ENCODE peak calls at places on chromosome 3, in six cellular contexts. B is WERI-Rb-1, T is lower lobe of right lung, O is lower leg skin, J is RWPE1, L is lung. S is an unnamed sample.

GRCh38 chr3:58577269-58577821 is at the start of gene FAM107A:
- DNase-seq in O (peak), L (peak), B (no peak), T (no peak), J (no peak), S (no peak)

GRCh38 chr3:147838650-147839049 is 429.5 kb downstream of the ZIC1 start:
- DNase-seq in L (no peak), O (no peak), T (no peak), B (peak), J (no peak), S (no peak)

GRCh38 chr3:113211370-113212154 is at the start of gene BOC:
- DNase-seq in B (peak), T (peak), J (peak), L (no peak), O (no peak), S (no peak)

GRCh38 chr3:18049101-18049500 is 306.7 kb upstream of the TBC1D5 start:
- DNase-seq in B (no peak), L (no peak), T (no peak), J (no peak), O (no peak), S (no peak)

GRCh38 chr3:55017876-55018275 is 90.0 kb upstream of the LRTM1 start:
- DNase-seq in B (no peak), O (no peak), T (no peak), J (no peak), L (no peak), S (no peak)

GRCh38 chr3:12222765-12223485 is 64.2 kb upstream of the TIMP4 start:
- DNase-seq in B (no peak), O (no peak), J (peak), L (no peak), T (no peak), S (no peak)

GRCh38 chr3:130800829-130801228 is 54.2 kb upstream of the PIK3R4 start:
- DNase-seq in J (peak), T (no peak), L (no peak), O (no peak), B (no peak), S (no peak)

GRCh38 chr3:9916346-9916733 is 558 bp upstream of the IL17RC start:
- DNase-seq in J (no peak), T (no peak), B (peak), L (no peak), O (no peak), S (no peak)

GRCh38 chr3:18649666-18650363 is 224.7 kb upstream of the SATB1 start:
- DNase-seq in B (no peak), O (no peak), L (no peak), J (no peak), T (no peak), S (no peak)

GRCh38 chr3:55362206-55362960 is 124.7 kb downstream of the WNT5A start:
- DNase-seq in L (no peak), O (no peak), B (no peak), T (no peak), J (peak), S (no peak)

GRCh38 chr3:127174284-127174683 is 18.6 kb upstream of the PRR23E start:
- DNase-seq in O (no peak), L (no peak), T (no peak), J (no peak), B (no peak), S (no peak)

GRCh38 chr3:18428036-18428435 is 2.9 kb upstream of the SATB1 start:
- DNase-seq in T (no peak), L (no peak), O (no peak), J (no peak), B (no peak), S (no peak)

GRCh38 chr3:52934626-52935530 is 37.5 kb upstream of the STIMATE start:
- DNase-seq in L (peak), O (peak), T (no peak), J (peak), B (peak), S (no peak)

GRCh38 chr3:159762238-159762637 is 226.4 kb upstream of the IL12A start:
- DNase-seq in J (peak), B (no peak), O (no peak), L (no peak), T (no peak), S (no peak)

GRCh38 chr3:20539666-20540460 is 353.9 kb upstream of the SGO1 start:
- DNase-seq in J (no peak), B (peak), L (no peak), T (no peak), O (no peak), S (no peak)

GRCh38 chr3:139423232-139423631 is 33.8 kb upstream of the COPB2 start:
- DNase-seq in L (no peak), O (no peak), J (no peak), T (no peak), B (no peak), S (no peak)

GRCh38 chr3:185280572-185281365 is 26.9 kb upstream of the EHHADH start:
- DNase-seq in L (no peak), J (peak), O (no peak), T (no peak), B (no peak), S (no peak)

GRCh38 chr3:52227766-52228165 is 2.3 kb upstream of the TLR9 start:
- DNase-seq in B (no peak), T (no peak), J (no peak), O (no peak), L (no peak), S (no peak)

GRCh38 chr3:143070977-143071551 is 48.5 kb upstream of the CHST2 start:
- DNase-seq in T (no peak), J (peak), L (no peak), B (no peak), O (no peak), S (no peak)

GRCh38 chr3:140224307-140224706 is 289.3 kb downstream of the CLSTN2 start:
- DNase-seq in J (no peak), L (no peak), O (no peak), B (no peak), T (no peak), S (no peak)

GRCh38 chr3:150286390-150287147 is 121.5 kb upstream of the TSC22D2 start:
- DNase-seq in J (peak), T (no peak), L (no peak), O (no peak), B (peak), S (no peak)

GRCh38 chr3:139935071-139935865 is at the start of gene CLSTN2:
- DNase-seq in T (peak), B (peak), L (no peak), O (peak), J (peak), S (peak)

GRCh38 chr3:172040976-172041963 is 1.9 kb downstream of the FNDC3B start:
- DNase-seq in L (no peak), J (peak), B (no peak), O (no peak), T (no peak), S (no peak)

GRCh38 chr3:74624301-74624700 is 9.8 kb upstream of the CNTN3 start:
- DNase-seq in J (no peak), O (no peak), L (no peak), T (no peak), B (no peak), S (no peak)

GRCh38 chr3:29329986-29330514 is 49.2 kb downstream of the RBMS3 start:
- DNase-seq in B (no peak), O (no peak), J (no peak), T (no peak), L (no peak), S (no peak)

GRCh38 chr3:172993412-172993811 is 147.6 kb downstream of the SPATA16 start:
- DNase-seq in T (no peak), B (no peak), J (no peak), L (no peak), O (no peak), S (no peak)

GRCh38 chr3:37801966-37802365 is 59.7 kb upstream of the CTDSPL start:
- DNase-seq in O (no peak), T (no peak), L (no peak), B (no peak), J (no peak), S (no peak)

GRCh38 chr3:185732782-185733181 is 92.1 kb downstream of the IGF2BP2 start:
- DNase-seq in L (no peak), B (no peak), O (no peak), T (no peak), J (peak), S (no peak)

GRCh38 chr3:127964053-127964452 is 49.0 kb downstream of the KBTBD12 start:
- DNase-seq in T (no peak), O (no peak), L (peak), J (no peak), B (no peak), S (no peak)

GRCh38 chr3:161163297-161163696 is 57.8 kb upstream of the NMD3 start:
- DNase-seq in L (no peak), J (peak), B (no peak), O (no peak), T (no peak), S (no peak)

GRCh38 chr3:52437326-52438103 is 7.4 kb downstream of the SEMA3G start:
- DNase-seq in B (no peak), T (no peak), L (no peak), O (no peak), J (no peak), S (no peak)

GRCh38 chr3:71589132-71589531 is 5.6 kb upstream of the FOXP1 start:
- DNase-seq in J (no peak), T (no peak), L (no peak), O (no peak), B (no peak), S (no peak)

GRCh38 chr3:71585126-71585525 is 1.6 kb upstream of the FOXP1 start:
- DNase-seq in T (no peak), O (no peak), L (no peak), B (no peak), J (no peak), S (no peak)

GRCh38 chr3:71587958-71588357 is 4.4 kb upstream of the FOXP1 start:
- DNase-seq in T (no peak), L (no peak), O (no peak), B (no peak), J (no peak), S (no peak)

GRCh38 chr3:71585891-71586809 is 2.6 kb upstream of the FOXP1 start:
- DNase-seq in L (no peak), T (no peak), O (no peak), B (no peak), J (no peak), S (no peak)

DNA sequence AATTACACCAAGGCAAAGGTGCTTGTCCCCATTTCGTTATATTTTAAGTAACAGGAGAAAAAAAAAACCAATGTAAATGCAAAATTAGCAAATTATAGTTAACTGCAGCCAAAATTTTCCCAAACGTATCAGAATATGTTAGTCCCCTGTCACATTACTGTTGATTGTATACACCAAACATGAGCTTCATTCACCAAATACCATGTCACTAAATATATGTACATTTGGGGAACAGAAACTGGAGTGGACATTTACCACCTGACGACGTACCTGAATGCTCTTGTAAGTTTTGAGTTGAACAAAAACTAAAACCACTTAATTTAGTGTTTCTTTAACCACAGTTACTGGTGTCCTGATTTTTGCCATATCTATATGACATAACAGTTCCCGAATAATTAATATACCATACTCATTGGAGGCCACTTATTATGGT is 3.3 kb upstream of the FOXP1 start:
- DNase-seq in J (no peak), T (no peak), L (no peak), O (no peak), B (no peak), S (no peak)
- TF ChIP-seq CTCF in J (no peak), T (no peak), L (no peak), O (no peak), B (no peak), S (no peak)

GRCh38 chr3:141421639-141422319 is 53.5 kb downstream of the ZBTB38 start:
- DNase-seq in J (no peak), T (no peak), O (no peak), B (no peak), L (no peak), S (no peak)
- TF ChIP-seq CTCF in J (no peak), T (no peak), O (no peak), B (no peak), L (no peak), S (no peak)

GRCh38 chr3:156461889-156462288 is 93.0 kb downstream of the SSR3 start:
- DNase-seq in J (no peak), T (no peak), L (no peak), O (no peak), B (no peak), S (no peak)
- TF ChIP-seq CTCF in J (no peak), T (no peak), L (no peak), O (no peak), B (no peak), S (no peak)

DNA sequence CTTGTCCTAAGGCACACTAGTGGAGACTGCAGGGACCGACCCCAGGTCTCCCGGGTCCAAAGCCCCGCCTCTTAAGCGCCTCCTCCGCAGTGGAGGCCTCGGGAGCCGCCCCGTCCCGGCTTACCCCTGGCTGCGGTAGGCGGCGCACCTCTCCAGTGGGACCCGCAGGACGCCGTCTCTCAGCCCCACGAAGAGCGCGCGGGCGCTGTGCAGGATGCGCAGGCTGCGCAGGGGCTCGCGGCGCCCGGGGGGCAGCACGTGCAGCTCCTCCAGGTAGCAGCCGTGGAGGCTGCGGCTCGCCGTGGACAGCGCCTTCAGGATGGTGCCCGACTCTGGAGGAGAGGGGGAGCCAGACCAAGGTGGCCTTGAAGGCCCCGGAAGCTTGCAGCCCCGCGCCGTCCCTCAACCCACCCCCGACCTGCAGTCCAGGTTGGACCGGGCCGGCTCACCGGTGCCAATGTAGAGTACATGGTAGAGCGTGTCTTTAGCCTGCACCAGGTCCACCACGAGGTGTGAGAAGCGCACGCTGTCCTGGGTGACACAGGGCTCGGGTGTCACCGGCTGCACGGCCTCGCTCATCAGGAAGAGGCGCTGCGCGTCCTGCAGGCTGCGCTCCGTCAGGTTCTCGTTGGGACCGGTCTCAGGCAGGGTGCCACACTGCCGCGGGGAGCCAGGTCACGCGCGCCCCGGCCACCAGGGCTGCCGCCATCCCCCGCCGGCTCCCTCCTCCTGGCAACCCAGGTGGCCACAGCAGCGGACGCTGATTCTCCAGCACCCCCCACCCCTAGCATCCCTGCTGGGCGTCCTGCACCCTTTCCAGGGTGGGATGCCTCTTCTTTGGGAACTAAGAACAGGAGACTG is 105.5 kb downstream of the SEMA5B start:
- DNase-seq in B (no peak), O (no peak), J (peak), L (no peak), T (no peak), S (no peak)
- TF ChIP-seq CTCF in B (no peak), O (no peak), J (no peak), L (no peak), T (no peak), S (peak)

S was measured in type B pancreatic cell.